ENCODE peak calls at places on chromosomes 13 and 19, in nine cellular contexts. V is cardiac muscle cell; O is central memory CD4-positive, alpha-beta T cell; G is ACHN; Q is left cardiac atrium; K is left colon; M is activated gamma-delta T cell treated with anti-CD3 and anti-CD28 coated beads, Interleukin-2, amount 50 U/mL, for 16 hours; F is progenitor cell of endocrine pancreas; D is HFF-Myc. L is an unnamed sample.
A peak's percentile ranks its signal among the peaks of the same experiment; 100 is the strongest.

GRCh38 chr13:106213028-106213427 is 322.4 kb downstream of the EFNB2 start:
- DNase-seq in O (no peak), K (no peak), M (no peak), D (no peak), F (no peak), G (no peak), V (no peak), Q (no peak), L (no peak)

GRCh38 chr13:20359335-20359734 is 127.2 kb upstream of the GJB6 start:
- DNase-seq in O (no peak), G (peak; percentile 37), K (no peak), D (peak; percentile 93), V (no peak), Q (no peak), F (no peak), M (no peak), L (peak; percentile 12)

GRCh38 chr13:113970810-113971470 is 2.9 kb downstream of the C13orf46 start:
- DNase-seq in D (no peak), Q (peak; percentile 60), G (peak; percentile 20), K (peak; percentile 63), V (no peak), O (no peak), F (no peak), M (no peak), L (no peak)

GRCh38 chr13:31722684-31723083 is 16.6 kb upstream of the RXFP2 start:
- DNase-seq in G (no peak), V (no peak), O (no peak), F (no peak), D (peak; percentile 36), K (no peak), M (no peak), Q (no peak), L (peak; percentile 52)

GRCh38 chr13:109105899-109106298 is 476.5 kb downstream of the MYO16 start:
- DNase-seq in V (no peak), Q (no peak), G (no peak), O (no peak), D (no peak), F (no peak), M (no peak), K (no peak), L (no peak)

GRCh38 chr19:49639401-49640112 is 386 bp downstream of the RRAS start:
- DNase-seq in O (no peak), K (peak; percentile 48), F (no peak), G (peak; percentile 20), V (no peak), Q (no peak), D (no peak), M (no peak), L (peak; percentile 40)

GRCh38 chr13:27372896-27373295 is 51.5 kb upstream of the GTF3A start:
- DNase-seq in M (no peak), F (peak; percentile 41), V (peak; percentile 27), Q (no peak), K (peak; percentile 68), D (no peak), G (no peak), O (no peak), L (no peak)

GRCh38 chr13:84433024-84433423 is 550.8 kb upstream of the SLITRK1 start:
- DNase-seq in V (no peak), M (no peak), D (no peak), Q (no peak), G (no peak), O (no peak), F (no peak), K (no peak), L (no peak)

GRCh38 chr19:11699931-11700794 is 38.6 kb downstream of the ZNF823 start:
- DNase-seq in G (peak; percentile 16), Q (no peak), F (no peak), O (peak; percentile 9), V (peak; percentile 14), M (no peak), D (no peak), K (no peak), L (peak; percentile 43)